ENCODE peak calls at places on chromosomes 13 and 19, in eight cellular contexts. V is tibial artery; N is nephron progenitor cell; J is dermis microvascular lymphatic vessel endothelial cell; W is renal cortical epithelial cell; I is stimulated activated CD4-positive, alpha-beta T cell treated with anti-CD3 and anti-CD28 coated beads, Interleukin-4, amount 100 ng/mL, for 48 hours; U is cardiac muscle cell; P is GM13976. E is an unnamed sample.

GRCh38 chr19:38769635-38770211 is 3.6 kb downstream of the LGALS7 start:
- DNase-seq in J (peak; percentile 85), P (peak; percentile 91), I (peak; percentile 82), W (peak; percentile 19), U (peak; percentile 92), N (peak; percentile 87), V (peak; percentile 89), E (peak; percentile 89)

GRCh38 chr13:50320297-50320862 is 305.1 kb downstream of the KCNRG start:
- DNase-seq in W (peak; percentile 87), I (no peak), J (peak; percentile 36), P (no peak), V (no peak), N (no peak), U (peak; percentile 35), E (no peak)

GRCh38 chr19:5563008-5563431 is 4.7 kb downstream of the TINCR start:
- DNase-seq in W (no peak), V (no peak), P (no peak), J (no peak), I (no peak), N (no peak), U (no peak), E (no peak)

GRCh38 chr13:29162638-29163037 is 342.5 kb downstream of the MTUS2 start:
- DNase-seq in P (no peak), W (peak; percentile 1), J (no peak), U (no peak), N (no peak), I (no peak), V (no peak), E (peak; percentile 61)

GRCh38 chr13:48731957-48732569 is 78.3 kb downstream of the CYSLTR2 start:
- DNase-seq in J (peak; percentile 59), I (peak; percentile 55), U (peak; percentile 52), W (peak; percentile 9), V (no peak), N (peak; percentile 68), P (peak; percentile 43), E (peak; percentile 73)

GRCh38 chr13:109465151-109465550 is 321.2 kb downstream of the IRS2 start:
- DNase-seq in W (no peak), U (no peak), J (no peak), P (no peak), V (no peak), N (no peak), I (no peak), E (no peak)

GRCh38 chr13:67267136-67267535 is 37.0 kb upstream of the PCDH9 start:
- DNase-seq in W (no peak), N (no peak), V (no peak), P (no peak), J (no peak), U (peak; percentile 27), I (no peak), E (no peak)

GRCh38 chr13:34257980-34258379 is 440.0 kb downstream of the RFC3 start:
- DNase-seq in V (no peak), U (no peak), J (no peak), W (no peak), P (no peak), I (no peak), N (no peak), E (peak; percentile 1)

GRCh38 chr19:459724-460511 is 915 bp downstream of the SHC2 start:
- DNase-seq in P (peak; percentile 60), N (peak; percentile 83), V (peak; percentile 70), J (peak; percentile 46), I (no peak), W (no peak), U (peak; percentile 30), E (no peak)

GRCh38 chr19:10979950-10980349 is 19.1 kb downstream of the SMARCA4 start:
- DNase-seq in N (no peak), I (no peak), U (no peak), J (no peak), P (no peak), W (no peak), V (no peak), E (peak; percentile 33)

GRCh38 chr19:31913103-31913710 is 432.2 kb upstream of the ZNF507 start:
- DNase-seq in J (no peak), P (no peak), W (no peak), I (no peak), V (no peak), U (no peak), N (no peak), E (no peak)

GRCh38 chr19:3710265-3710812 is 2.2 kb downstream of the TJP3 start:
- DNase-seq in I (no peak), U (peak; percentile 68), P (no peak), J (no peak), N (no peak), W (peak; percentile 59), V (peak; percentile 77), E (no peak)

GRCh38 chr13:84025828-84026227 is 143.6 kb upstream of the SLITRK1 start:
- DNase-seq in U (no peak), W (no peak), V (no peak), P (no peak), J (no peak), N (no peak), I (no peak), E (peak; percentile 1)

GRCh38 chr19:38034153-38034835 is 127.3 kb downstream of the SIPA1L3 start:
- DNase-seq in U (peak; percentile 19), V (no peak), P (peak; percentile 64), N (no peak), J (peak; percentile 79), I (no peak), W (peak; percentile 68), E (peak; percentile 40)

GRCh38 chr19:16593181-16593580 is 21.0 kb upstream of the SLC35E1 start:
- DNase-seq in I (no peak), U (no peak), P (peak; percentile 58), N (no peak), V (no peak), J (no peak), W (no peak), E (peak; percentile 32)

GRCh38 chr13:38167164-38167822 is 182.4 kb upstream of the UFM1 start:
- DNase-seq in U (no peak), W (no peak), J (no peak), N (no peak), V (no peak), P (no peak), I (no peak), E (peak; percentile 3)

GRCh38 chr19:55526216-55527196 is 10.4 kb downstream of the SBK2 start:
- DNase-seq in U (peak; percentile 86), I (no peak), W (peak; percentile 55), N (peak; percentile 48), P (no peak), J (peak; percentile 61), V (no peak), E (no peak)

GRCh38 chr13:80873589-80873988 is 532.7 kb upstream of the SPRY2 start:
- DNase-seq in V (no peak), I (no peak), J (no peak), P (peak; percentile 23), U (no peak), W (no peak), N (no peak), E (peak; percentile 41)

GRCh38 chr13:32472194-32472621 is 44.3 kb upstream of the N4BP2L1 start:
- DNase-seq in U (no peak), I (no peak), P (peak; percentile 62), V (no peak), J (no peak), N (no peak), W (no peak), E (peak; percentile 73)

GRCh38 chr13:96849091-96849490 is 145.2 kb downstream of the OXGR1 start:
- DNase-seq in V (no peak), U (no peak), N (no peak), J (no peak), I (no peak), P (no peak), W (no peak), E (no peak)

GRCh38 chr13:113088691-113089020 is 16.9 kb upstream of the F7 start:
- DNase-seq in V (no peak), N (no peak), P (no peak), U (no peak), J (no peak), W (no peak), I (no peak), E (no peak)

GRCh38 chr19:42524943-42525342 is 3.3 kb downstream of the CEACAM1 start:
- DNase-seq in U (no peak), N (no peak), J (no peak), P (no peak), W (no peak), V (no peak), I (no peak), E (no peak)

GRCh38 chr13:27194895-27195764 is 23.5 kb upstream of the USP12 start:
- DNase-seq in N (no peak), V (no peak), P (no peak), W (peak; percentile 99), J (peak; percentile 92), I (no peak), U (peak; percentile 87), E (no peak)

GRCh38 chr13:29909975-29910674 is 59.7 kb upstream of the UBL3 start:
- DNase-seq in W (peak; percentile 75), I (no peak), U (peak; percentile 53), V (no peak), P (no peak), N (no peak), J (no peak), E (no peak)

GRCh38 chr19:1533510-1534150 is 9.8 kb downstream of the PLK5 start:
- DNase-seq in I (no peak), U (no peak), J (no peak), W (no peak), V (no peak), P (no peak), N (no peak), E (no peak)

GRCh38 chr13:48009298-48009697 is 8.2 kb upstream of the SUCLA2 start:
- DNase-seq in V (no peak), I (no peak), U (peak; percentile 86), W (peak; percentile 94), J (no peak), P (no peak), N (no peak), E (no peak)

GRCh38 chr13:29496241-29496712 is 99.2 kb downstream of the SLC7A1 start:
- DNase-seq in N (no peak), W (peak; percentile 42), J (no peak), P (no peak), I (no peak), V (no peak), U (peak; percentile 32), E (peak; percentile 31)

GRCh38 chr13:97141564-97142005 is 80.5 kb upstream of the MBNL2 start:
- DNase-seq in U (peak; percentile 85), N (peak; percentile 11), V (no peak), I (no peak), W (peak; percentile 95), J (peak; percentile 92), P (peak; percentile 20), E (peak; percentile 37)

GRCh38 chr19:17950310-17951150 is 16.4 kb upstream of the KCNN1 start:
- DNase-seq in J (no peak), P (no peak), I (no peak), W (no peak), U (no peak), N (peak; percentile 72), V (no peak), E (no peak)

GRCh38 chr19:6738726-6739389 is 622 bp upstream of the TRIP10 start:
- DNase-seq in P (no peak), U (no peak), N (peak; percentile 54), V (peak; percentile 84), W (no peak), J (peak; percentile 25), I (peak; percentile 3), E (peak; percentile 57)

GRCh38 chr13:52001120-52001731 is 10.0 kb downstream of the ATP7B start:
- DNase-seq in U (peak; percentile 64), W (peak; percentile 61), V (no peak), P (peak; percentile 77), J (peak; percentile 68), N (no peak), I (no peak), E (peak; percentile 56)

GRCh38 chr13:44300895-44301638 is 72.6 kb upstream of the SERP2 start:
- DNase-seq in I (no peak), N (no peak), V (peak; percentile 77), W (peak; percentile 99), P (peak; percentile 20), U (peak; percentile 86), J (peak; percentile 73), E (peak; percentile 82)

GRCh38 chr19:1851581-1852293 is 3.5 kb upstream of the REXO1 start:
- DNase-seq in U (no peak), W (no peak), J (no peak), V (no peak), N (no peak), I (no peak), P (no peak), E (no peak)

GRCh38 chr13:32233062-32233461 is 82.1 kb downstream of the ZAR1L start:
- DNase-seq in W (no peak), I (no peak), U (no peak), V (no peak), P (no peak), N (no peak), J (no peak), E (no peak)